ENCODE peak calls at places on chromosome 21, in nine cellular contexts. N, W, S, L, J, M, Q, X and H are unnamed samples.

GRCh38 chr21:33362044-33362555 is 37.3 kb downstream of the IFNAR1 start:
- DNase-seq in N (no peak), W (peak), S (no peak), L (peak), J (no peak), M (no peak), Q (peak), X (no peak), H (peak)

GRCh38 chr21:31566061-31566460 is 93.4 kb upstream of the SOD1 start:
- DNase-seq in N (no peak), W (no peak), S (no peak), L (peak), J (no peak), M (no peak), Q (no peak), X (no peak), H (no peak)

GRCh38 chr21:34795152-34796141 is 126.7 kb downstream of the CLIC6 start:
- DNase-seq in N (no peak), W (no peak), S (no peak), L (no peak), J (peak), M (peak), Q (no peak), X (no peak), H (no peak)

GRCh38 chr21:37683396-37684114 is 232.7 kb downstream of the KCNJ6 start:
- DNase-seq in N (no peak), W (no peak), S (no peak), L (no peak), J (no peak), M (no peak), Q (no peak), X (no peak), H (no peak)

GRCh38 chr21:33434770-33435360 is 31.7 kb downstream of the IFNGR2 start:
- DNase-seq in N (no peak), W (no peak), S (no peak), L (peak), J (no peak), M (peak), Q (no peak), X (peak), H (no peak)

GRCh38 chr21:16588433-16588860 is 858.7 kb downstream of the USP25 start:
- DNase-seq in N (peak), W (no peak), S (peak), L (no peak), J (peak), M (peak), Q (no peak), X (peak), H (no peak)

GRCh38 chr21:27681038-27681437 is 714.1 kb upstream of the ADAMTS5 start:
- DNase-seq in N (no peak), W (no peak), S (no peak), L (no peak), J (no peak), M (no peak), Q (no peak), X (no peak), H (no peak)

GRCh38 chr21:34526618-34527290 is 14.7 kb upstream of the KCNE1 start:
- DNase-seq in N (peak), W (no peak), S (peak), L (no peak), J (peak), M (peak), Q (no peak), X (peak), H (no peak)

GRCh38 chr21:41809891-41810596 is 43.2 kb upstream of the RIPK4 start:
- DNase-seq in N (no peak), W (no peak), S (no peak), L (no peak), J (no peak), M (no peak), Q (no peak), X (no peak), H (no peak)

GRCh38 chr21:24995206-24995605 is 612.1 kb downstream of the MRPL39 start:
- DNase-seq in N (no peak), W (no peak), S (no peak), L (no peak), J (no peak), M (no peak), Q (no peak), X (no peak), H (no peak)

GRCh38 chr21:31556662-31557061 is 102.8 kb upstream of the SOD1 start:
- DNase-seq in N (no peak), W (no peak), S (no peak), L (no peak), J (no peak), M (no peak), Q (no peak), X (no peak), H (no peak)

GRCh38 chr21:41726970-41727783 is 39.7 kb downstream of the RIPK4 start:
- DNase-seq in N (peak), W (no peak), S (no peak), L (no peak), J (peak), M (peak), Q (no peak), X (no peak), H (no peak)

GRCh38 chr21:27477321-27477720 is 510.4 kb upstream of the ADAMTS5 start:
- DNase-seq in N (no peak), W (no peak), S (no peak), L (no peak), J (no peak), M (no peak), Q (no peak), X (no peak), H (no peak)

GRCh38 chr21:31609081-31609480 is 50.4 kb upstream of the SOD1 start:
- DNase-seq in N (no peak), W (no peak), S (no peak), L (peak), J (no peak), M (no peak), Q (no peak), X (no peak), H (no peak)

GRCh38 chr21:33047231-33047630 is 21.5 kb downstream of the OLIG2 start:
- DNase-seq in N (no peak), W (no peak), S (no peak), L (no peak), J (no peak), M (no peak), Q (no peak), X (peak), H (no peak)

GRCh38 chr21:31813873-31814272 is 58.9 kb upstream of the HUNK start:
- DNase-seq in N (no peak), W (no peak), S (no peak), L (no peak), J (no peak), M (no peak), Q (no peak), X (no peak), H (no peak)

GRCh38 chr21:32411366-32412161 is 942 bp upstream of the EVA1C start:
- DNase-seq in N (peak), W (peak), S (peak), L (no peak), J (peak), M (peak), Q (peak), X (no peak), H (no peak)

GRCh38 chr21:26583737-26584136 is 10.7 kb upstream of the CYYR1 start:
- DNase-seq in N (no peak), W (no peak), S (no peak), L (no peak), J (no peak), M (no peak), Q (no peak), X (no peak), H (no peak)

GRCh38 chr21:36661511-36662309 is 37.2 kb upstream of the SIM2 start:
- DNase-seq in N (no peak), W (no peak), S (no peak), L (no peak), J (no peak), M (no peak), Q (no peak), X (no peak), H (no peak)

GRCh38 chr21:27206368-27206982 is 239.6 kb upstream of the ADAMTS5 start:
- DNase-seq in N (no peak), W (no peak), S (no peak), L (no peak), J (no peak), M (no peak), Q (no peak), X (no peak), H (no peak)

GRCh38 chr21:36209626-36210171 is 53.1 kb downstream of the DOP1B start:
- DNase-seq in N (no peak), W (peak), S (no peak), L (peak), J (no peak), M (peak), Q (peak), X (peak), H (peak)

GRCh38 chr21:41957991-41958766 is 4.4 kb upstream of the C2CD2 start:
- DNase-seq in N (peak), W (no peak), S (peak), L (no peak), J (peak), M (peak), Q (no peak), X (peak), H (no peak)

GRCh38 chr21:26732442-26733221 is 112.6 kb downstream of the ADAMTS1 start:
- DNase-seq in N (no peak), W (no peak), S (peak), L (peak), J (peak), M (peak), Q (no peak), X (peak), H (peak)

GRCh38 chr21:25842925-25843324 is 108.2 kb downstream of the GABPA start:
- DNase-seq in N (no peak), W (no peak), S (no peak), L (no peak), J (no peak), M (no peak), Q (no peak), X (no peak), H (no peak)

GRCh38 chr21:26072891-26073615 is 97.5 kb downstream of the APP start:
- DNase-seq in N (no peak), W (no peak), S (no peak), L (no peak), J (no peak), M (no peak), Q (no peak), X (peak), H (no peak)

GRCh38 chr21:33801424-33802405 is 113.9 kb downstream of the ATP5PO start:
- DNase-seq in N (no peak), W (no peak), S (no peak), L (no peak), J (peak), M (no peak), Q (no peak), X (peak), H (peak)

GRCh38 chr21:31266241-31266640 is 77.8 kb downstream of the TIAM1 start:
- DNase-seq in N (no peak), W (no peak), S (no peak), L (no peak), J (no peak), M (no peak), Q (no peak), X (no peak), H (no peak)

GRCh38 chr21:25626752-25627151 is 12.3 kb upstream of the JAM2 start:
- DNase-seq in N (peak), W (no peak), S (no peak), L (no peak), J (no peak), M (peak), Q (no peak), X (no peak), H (no peak)

GRCh38 chr21:33761104-33762036 is 119.1 kb downstream of the ITSN1 start:
- DNase-seq in N (no peak), W (no peak), S (peak), L (no peak), J (no peak), M (peak), Q (no peak), X (peak), H (no peak)

GRCh38 chr21:35244514-35244913 is 195.4 kb upstream of the RUNX1 start:
- DNase-seq in N (no peak), W (no peak), S (no peak), L (no peak), J (no peak), M (no peak), Q (no peak), X (no peak), H (no peak)

DNA sequence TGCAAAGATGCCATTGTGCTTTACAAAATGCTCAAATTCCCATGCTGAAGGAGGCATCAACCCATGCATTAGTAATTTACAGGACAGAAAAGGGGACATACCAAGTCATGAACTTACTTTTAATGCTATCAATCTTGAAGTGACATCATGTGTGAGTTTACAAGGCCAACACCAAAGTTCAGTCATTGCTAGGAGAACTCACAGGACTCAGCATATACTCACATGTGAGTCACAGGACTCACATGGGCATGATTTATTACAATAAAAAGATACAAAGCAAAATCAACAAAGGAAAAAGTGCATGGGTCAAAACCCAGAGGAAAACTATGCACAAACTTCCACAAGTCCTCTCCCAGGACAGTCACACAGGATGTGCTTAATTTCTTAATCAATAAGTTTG is 1656.0 kb downstream of the MRPL39 start:
- DNase-seq in N (no peak), W (no peak), S (no peak), L (no peak), J (no peak), M (no peak), Q (no peak), X (peak), H (no peak)
- H3K4me3 ChIP-seq in N (no peak), W (no peak), S (no peak), L (no peak), J (no peak), M (no peak), Q (no peak), X (no peak), H (no peak)

DNA sequence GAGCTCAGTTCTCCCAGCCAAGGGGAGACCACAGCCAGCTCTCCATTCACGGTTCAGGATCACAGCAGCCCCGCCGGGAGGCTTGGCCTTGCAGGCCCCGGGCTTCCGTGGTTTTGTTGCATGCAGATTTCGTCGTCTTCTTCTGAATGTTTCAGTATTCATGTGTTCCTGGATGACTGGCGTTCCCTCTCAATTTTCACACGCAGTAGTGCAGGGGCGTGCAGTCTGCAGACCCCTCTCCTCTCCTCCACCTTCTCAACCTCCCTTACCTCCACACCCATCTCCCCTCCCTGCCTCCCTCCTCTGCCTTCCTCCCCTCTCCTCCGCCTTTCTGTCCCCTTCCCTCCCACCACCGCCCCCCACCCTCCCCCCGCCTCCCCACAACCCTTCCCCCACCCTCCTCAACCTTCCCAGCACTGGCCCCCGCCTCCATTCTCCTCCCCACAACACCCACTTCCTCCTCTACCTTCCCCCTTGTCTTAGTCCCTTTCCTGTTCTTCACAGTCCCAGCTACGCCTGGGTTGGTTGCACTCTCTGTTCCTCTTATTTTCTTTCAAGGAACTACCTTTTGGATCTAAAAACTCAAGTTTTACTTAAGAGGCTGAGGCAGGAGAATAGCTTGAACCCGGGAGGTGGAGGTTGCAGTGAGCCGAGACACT is 8.4 kb upstream of the SLC19A1 start:
- DNase-seq in N (peak), W (no peak), S (peak), L (peak), J (peak), M (no peak), Q (no peak), X (no peak), H (peak)
- H3K4me3 ChIP-seq in N (no peak), W (peak), S (no peak), L (no peak), J (no peak), M (no peak), Q (peak), X (no peak), H (peak)

DNA sequence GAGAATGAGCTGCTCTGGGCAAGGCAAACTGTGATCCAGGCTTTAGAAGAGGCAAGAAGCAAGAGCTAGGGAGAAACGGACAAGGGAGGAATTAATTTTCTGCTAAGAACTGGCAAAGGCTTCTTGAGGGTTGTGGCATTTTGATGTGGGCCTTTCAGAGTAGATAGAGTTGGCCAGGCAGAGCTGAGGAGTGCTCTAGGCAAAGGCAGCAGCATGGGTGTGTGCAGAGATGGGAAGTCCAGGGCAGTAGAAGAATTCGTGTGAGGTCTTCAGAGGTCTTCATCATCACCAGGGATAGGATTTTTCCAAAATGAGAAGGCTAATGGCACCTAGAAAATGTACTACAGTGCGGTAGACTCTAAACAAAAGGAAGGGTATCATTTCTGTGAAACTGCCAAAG is 237.8 kb downstream of the LTN1 start:
- DNase-seq in N (no peak), W (no peak), S (no peak), L (no peak), J (no peak), M (no peak), Q (no peak), X (no peak), H (no peak)
- H3K4me3 ChIP-seq in N (no peak), W (no peak), S (no peak), L (no peak), J (no peak), M (no peak), Q (no peak), X (no peak), H (no peak)

DNA sequence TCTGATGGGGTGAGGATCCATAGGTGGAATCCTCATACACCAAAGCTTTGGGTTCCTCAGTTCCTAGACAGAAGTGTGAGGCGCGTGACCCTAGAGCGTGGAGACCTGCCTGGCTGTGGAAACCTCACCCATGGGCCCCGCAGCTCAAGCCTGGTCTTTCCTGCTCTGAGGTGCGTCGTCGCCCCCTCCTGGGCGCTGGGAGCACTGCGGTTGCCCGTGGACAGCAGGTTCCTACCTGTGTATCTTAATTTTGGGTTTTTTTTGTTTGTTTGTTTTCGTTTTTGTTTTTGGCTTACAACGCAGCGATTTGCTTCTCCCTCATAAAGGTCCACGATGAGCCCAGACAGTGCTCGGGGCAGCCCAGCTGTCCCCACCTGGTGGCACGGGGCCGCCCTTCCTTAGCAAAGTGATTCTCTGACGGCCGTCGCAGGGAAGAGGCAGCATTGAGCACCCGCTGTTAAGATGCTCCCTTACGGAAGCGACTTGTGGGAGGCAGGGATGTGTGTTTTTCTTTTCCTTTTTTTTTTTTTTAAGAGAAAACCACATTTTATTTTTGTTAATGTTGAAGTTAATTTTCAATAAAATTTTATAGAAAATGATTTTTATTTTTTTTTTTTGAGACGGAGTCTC is 36.5 kb upstream of the TRAPPC10 start:
- DNase-seq in N (peak), W (peak), S (peak), L (peak), J (peak), M (peak), Q (peak), X (peak), H (peak)
- H3K4me3 ChIP-seq in N (no peak), W (no peak), S (no peak), L (no peak), J (no peak), M (no peak), Q (no peak), X (no peak), H (no peak)

DNA sequence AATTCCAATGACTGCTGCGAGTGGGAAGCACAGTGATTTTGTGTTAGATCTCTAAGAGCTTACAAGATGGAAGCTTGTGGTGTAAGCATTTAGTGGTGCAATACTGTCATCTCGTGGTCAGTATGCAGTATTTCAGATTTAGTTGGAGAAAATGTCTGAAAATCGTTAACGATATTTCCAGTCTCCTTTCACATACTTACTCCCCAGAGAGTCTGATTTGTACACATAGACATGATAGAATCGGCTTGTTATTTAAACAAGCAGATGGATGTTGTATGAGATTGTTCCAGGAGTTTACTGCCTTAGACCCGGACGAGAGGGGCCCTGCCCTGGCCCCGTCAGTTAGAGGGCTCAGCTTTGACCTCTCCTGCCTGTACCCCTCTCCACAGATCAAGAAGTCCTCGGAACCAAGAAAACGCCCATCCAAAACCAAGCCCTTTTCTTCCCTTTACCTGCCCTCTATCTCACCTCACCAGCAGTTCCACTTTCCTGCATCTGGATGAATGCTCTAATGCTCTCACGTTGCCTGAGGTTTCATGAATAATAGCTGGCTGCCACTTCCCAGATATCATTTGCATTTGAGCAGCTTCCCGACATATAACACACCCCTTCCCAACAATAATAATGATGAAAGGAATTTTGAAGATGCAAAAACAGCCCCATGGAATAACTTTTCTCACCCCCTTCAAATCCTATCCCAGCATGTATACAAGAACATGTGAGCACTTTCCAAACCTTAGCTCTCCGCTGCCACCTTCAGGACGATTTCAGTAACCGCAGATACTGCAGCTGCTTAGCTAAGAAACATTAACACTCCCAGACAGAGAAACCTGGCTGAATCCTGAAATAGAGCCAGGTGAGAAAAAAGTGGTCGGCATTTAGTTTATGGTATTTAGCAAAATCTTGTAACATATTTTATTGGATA is 247.3 kb downstream of the LTN1 start:
- DNase-seq in N (peak), W (peak), S (peak), L (peak), J (peak), M (peak), Q (peak), X (peak), H (peak)
- H3K4me3 ChIP-seq in N (peak), W (peak), S (peak), L (peak), J (peak), M (peak), Q (peak), X (peak), H (peak)

GRCh38 chr21:21001591-21002100 is 3.4 kb downstream of the NCAM2 start:
- DNase-seq in N (no peak), W (no peak), S (no peak), L (no peak), J (no peak), M (no peak), Q (no peak), X (no peak), H (no peak)
- H3K4me3 ChIP-seq in N (peak), W (no peak), S (no peak), L (no peak), J (no peak), M (no peak), Q (no peak), X (no peak), H (no peak)